ENCODE peak calls at places on chromosomes 5 and 9, in eight cellular contexts. One of them, this sample, is unnamed.

GRCh38 chr5:59528226-59528862 is 365.2 kb downstream of the PDE4D start:
- DNase-seq in fibroblast of the aortic adventitia: no peak
- DNase-seq in SJSA1: no peak
- DNase-seq in spleen: no peak
- DNase-seq in pancreas: no peak
- DNase-seq in body of pancreas: no peak
- DNase-seq in AG04450: no peak
- DNase-seq in epithelial cell of proximal tubule: no peak
- DNase-seq in this sample: no peak

GRCh38 chr5:54404568-54404967 is 50.9 kb upstream of the HSPB3 start:
- DNase-seq in fibroblast of the aortic adventitia: peak; percentile 45
- DNase-seq in SJSA1: no peak
- DNase-seq in spleen: no peak
- DNase-seq in pancreas: no peak
- DNase-seq in body of pancreas: no peak
- DNase-seq in AG04450: no peak
- DNase-seq in epithelial cell of proximal tubule: no peak
- DNase-seq in this sample: no peak

GRCh38 chr9:132014218-132014800 is 65.4 kb downstream of the MED27 start:
- DNase-seq in fibroblast of the aortic adventitia: no peak
- DNase-seq in SJSA1: no peak
- DNase-seq in spleen: no peak
- DNase-seq in pancreas: no peak
- DNase-seq in body of pancreas: no peak
- DNase-seq in AG04450: no peak
- DNase-seq in epithelial cell of proximal tubule: no peak
- DNase-seq in this sample: no peak

GRCh38 chr5:171426266-171426665 is 6.8 kb downstream of the FGF18 start:
- DNase-seq in fibroblast of the aortic adventitia: no peak
- DNase-seq in SJSA1: peak; percentile 38
- DNase-seq in spleen: peak; percentile 43
- DNase-seq in pancreas: no peak
- DNase-seq in body of pancreas: no peak
- DNase-seq in AG04450: no peak
- DNase-seq in epithelial cell of proximal tubule: no peak
- DNase-seq in this sample: no peak

GRCh38 chr9:33233659-33234335 is 6.2 kb upstream of the SPINK4 start:
- DNase-seq in fibroblast of the aortic adventitia: peak; percentile 96
- DNase-seq in SJSA1: peak; percentile 73
- DNase-seq in spleen: no peak
- DNase-seq in pancreas: peak; percentile 93
- DNase-seq in body of pancreas: peak; percentile 99
- DNase-seq in AG04450: peak; percentile 91
- DNase-seq in epithelial cell of proximal tubule: peak; percentile 89
- DNase-seq in this sample: peak; percentile 97

GRCh38 chr9:98318041-98318790 is 62.8 kb upstream of the TBC1D2 start:
- DNase-seq in fibroblast of the aortic adventitia: no peak
- DNase-seq in SJSA1: no peak
- DNase-seq in spleen: no peak
- DNase-seq in pancreas: no peak
- DNase-seq in body of pancreas: no peak
- DNase-seq in AG04450: no peak
- DNase-seq in epithelial cell of proximal tubule: no peak
- DNase-seq in this sample: no peak

GRCh38 chr9:78745996-78746395 is 449.1 kb downstream of the PSAT1 start:
- DNase-seq in fibroblast of the aortic adventitia: no peak
- DNase-seq in SJSA1: no peak
- DNase-seq in spleen: no peak
- DNase-seq in pancreas: no peak
- DNase-seq in body of pancreas: no peak
- DNase-seq in AG04450: no peak
- DNase-seq in epithelial cell of proximal tubule: no peak
- DNase-seq in this sample: no peak

GRCh38 chr9:91711755-91712591 is 238.1 kb downstream of the ROR2 start:
- DNase-seq in fibroblast of the aortic adventitia: no peak
- DNase-seq in SJSA1: no peak
- DNase-seq in spleen: peak; percentile 90
- DNase-seq in pancreas: no peak
- DNase-seq in body of pancreas: no peak
- DNase-seq in AG04450: no peak
- DNase-seq in epithelial cell of proximal tubule: no peak
- DNase-seq in this sample: no peak

GRCh38 chr9:20618361-20618799 is 3.9 kb downstream of the MLLT3 start:
- DNase-seq in fibroblast of the aortic adventitia: peak; percentile 88
- DNase-seq in SJSA1: peak; percentile 75
- DNase-seq in spleen: no peak
- DNase-seq in pancreas: peak; percentile 31
- DNase-seq in body of pancreas: peak; percentile 79
- DNase-seq in AG04450: no peak
- DNase-seq in epithelial cell of proximal tubule: no peak
- DNase-seq in this sample: peak; percentile 73

GRCh38 chr9:79053613-79054012 is 518.2 kb upstream of the TLE4 start:
- DNase-seq in fibroblast of the aortic adventitia: no peak
- DNase-seq in SJSA1: no peak
- DNase-seq in spleen: no peak
- DNase-seq in pancreas: no peak
- DNase-seq in body of pancreas: no peak
- DNase-seq in AG04450: no peak
- DNase-seq in epithelial cell of proximal tubule: no peak
- DNase-seq in this sample: no peak

GRCh38 chr9:72813544-72813943 is 139.3 kb downstream of the ALDH1A1 start:
- DNase-seq in fibroblast of the aortic adventitia: no peak
- DNase-seq in SJSA1: no peak
- DNase-seq in spleen: no peak
- DNase-seq in pancreas: no peak
- DNase-seq in body of pancreas: no peak
- DNase-seq in AG04450: no peak
- DNase-seq in epithelial cell of proximal tubule: no peak
- DNase-seq in this sample: no peak

GRCh38 chr9:137318976-137319375 is 16.9 kb upstream of the NRARP start:
- DNase-seq in fibroblast of the aortic adventitia: no peak
- DNase-seq in SJSA1: peak; percentile 46
- DNase-seq in spleen: peak; percentile 86
- DNase-seq in pancreas: peak; percentile 50
- DNase-seq in body of pancreas: peak; percentile 20
- DNase-seq in AG04450: no peak
- DNase-seq in epithelial cell of proximal tubule: no peak
- DNase-seq in this sample: no peak

GRCh38 chr5:181170237-181170830 is 22.9 kb downstream of the OR2V2 start:
- DNase-seq in fibroblast of the aortic adventitia: no peak
- DNase-seq in SJSA1: no peak
- DNase-seq in spleen: no peak
- DNase-seq in pancreas: no peak
- DNase-seq in body of pancreas: no peak
- DNase-seq in AG04450: no peak
- DNase-seq in epithelial cell of proximal tubule: no peak
- DNase-seq in this sample: peak; percentile 45

GRCh38 chr9:118882674-118883073 is 486.6 kb downstream of the BRINP1 start:
- DNase-seq in fibroblast of the aortic adventitia: no peak
- DNase-seq in SJSA1: no peak
- DNase-seq in spleen: no peak
- DNase-seq in pancreas: no peak
- DNase-seq in body of pancreas: no peak
- DNase-seq in AG04450: no peak
- DNase-seq in epithelial cell of proximal tubule: peak; percentile 13
- DNase-seq in this sample: no peak

GRCh38 chr5:87650284-87650683 is 237.6 kb upstream of the CCNH start:
- DNase-seq in fibroblast of the aortic adventitia: no peak
- DNase-seq in SJSA1: no peak
- DNase-seq in spleen: no peak
- DNase-seq in pancreas: no peak
- DNase-seq in body of pancreas: no peak
- DNase-seq in AG04450: no peak
- DNase-seq in epithelial cell of proximal tubule: no peak
- DNase-seq in this sample: no peak

DNA sequence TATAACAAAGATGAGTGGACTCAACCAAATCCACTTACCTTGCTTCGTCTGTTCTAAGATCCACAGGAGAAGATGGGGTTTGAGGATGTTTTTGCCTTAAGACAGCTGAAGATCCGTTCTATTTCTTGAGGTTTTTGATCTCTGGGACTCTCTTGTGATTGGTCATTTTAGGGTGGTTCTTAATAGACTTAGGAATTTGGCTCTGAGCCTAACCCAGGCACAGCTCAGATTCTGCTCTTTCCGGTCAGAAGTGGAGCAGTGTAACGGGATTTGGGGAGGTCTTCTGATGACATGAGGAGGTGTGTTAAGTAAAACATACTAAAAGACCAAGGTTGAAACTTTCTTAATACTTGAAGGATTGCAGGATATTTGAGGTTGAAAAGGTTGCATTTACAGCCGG is 166.9 kb downstream of the DMRT2 start:
- DNase-seq in fibroblast of the aortic adventitia: no peak
- DNase-seq in SJSA1: no peak
- DNase-seq in spleen: no peak
- DNase-seq in pancreas: no peak
- DNase-seq in body of pancreas: no peak
- DNase-seq in AG04450: no peak
- DNase-seq in epithelial cell of proximal tubule: no peak
- DNase-seq in this sample: no peak
- H3K4me3 ChIP-seq in fibroblast of the aortic adventitia: no peak overlapping the region
- H3K4me3 ChIP-seq in SJSA1: no peak overlapping the region
- H3K4me3 ChIP-seq in spleen: no peak overlapping the region
- H3K4me3 ChIP-seq in pancreas: no peak overlapping the region
- H3K4me3 ChIP-seq in body of pancreas: no peak overlapping the region
- H3K4me3 ChIP-seq in AG04450: no peak overlapping the region
- H3K4me3 ChIP-seq in epithelial cell of proximal tubule: no peak overlapping the region
- H3K4me3 ChIP-seq in this sample: no peak overlapping the region

GRCh38 chr9:88992556-88992955 is 1.3 kb downstream of the S1PR3 start:
- DNase-seq in fibroblast of the aortic adventitia: peak; percentile 39
- DNase-seq in SJSA1: no peak
- DNase-seq in spleen: no peak
- DNase-seq in pancreas: no peak
- DNase-seq in body of pancreas: no peak
- DNase-seq in AG04450: no peak
- DNase-seq in epithelial cell of proximal tubule: no peak
- DNase-seq in this sample: no peak
- H3K4me3 ChIP-seq in fibroblast of the aortic adventitia: peak overlapping the region; percentile 91
- H3K4me3 ChIP-seq in SJSA1: peak overlapping the region; percentile 88
- H3K4me3 ChIP-seq in spleen: peak overlapping the region; percentile 57
- H3K4me3 ChIP-seq in pancreas: peak overlapping the region; percentile 81
- H3K4me3 ChIP-seq in body of pancreas: no peak overlapping the region
- H3K4me3 ChIP-seq in AG04450: peak overlapping the region; percentile 91
- H3K4me3 ChIP-seq in epithelial cell of proximal tubule: no peak overlapping the region
- H3K4me3 ChIP-seq in this sample: no peak overlapping the region

GRCh38 chr9:134338394-134339182 is 12.3 kb downstream of the RXRA start:
- DNase-seq in fibroblast of the aortic adventitia: no peak
- DNase-seq in SJSA1: no peak
- DNase-seq in spleen: no peak
- DNase-seq in pancreas: peak; percentile 71
- DNase-seq in body of pancreas: peak; percentile 74
- DNase-seq in AG04450: no peak
- DNase-seq in epithelial cell of proximal tubule: no peak
- DNase-seq in this sample: no peak
- H3K4me3 ChIP-seq in fibroblast of the aortic adventitia: no peak overlapping the region
- H3K4me3 ChIP-seq in SJSA1: no peak overlapping the region
- H3K4me3 ChIP-seq in spleen: no peak overlapping the region
- H3K4me3 ChIP-seq in pancreas: no peak overlapping the region
- H3K4me3 ChIP-seq in body of pancreas: no peak overlapping the region
- H3K4me3 ChIP-seq in AG04450: no peak overlapping the region
- H3K4me3 ChIP-seq in epithelial cell of proximal tubule: no peak overlapping the region
- H3K4me3 ChIP-seq in this sample: no peak overlapping the region

GRCh38 chr5:149641600-149641999 is 60.3 kb downstream of the ARHGEF37 start:
- DNase-seq in fibroblast of the aortic adventitia: no peak
- DNase-seq in SJSA1: no peak
- DNase-seq in spleen: no peak
- DNase-seq in pancreas: no peak
- DNase-seq in body of pancreas: no peak
- DNase-seq in AG04450: no peak
- DNase-seq in epithelial cell of proximal tubule: no peak
- DNase-seq in this sample: no peak

GRCh38 chr5:149641000-149641576 is 59.8 kb downstream of the ARHGEF37 start:
- DNase-seq in fibroblast of the aortic adventitia: peak; percentile 32
- DNase-seq in SJSA1: no peak
- DNase-seq in spleen: no peak
- DNase-seq in pancreas: no peak
- DNase-seq in body of pancreas: peak; percentile 26
- DNase-seq in AG04450: no peak
- DNase-seq in epithelial cell of proximal tubule: peak; percentile 62
- DNase-seq in this sample: peak; percentile 85

GRCh38 chr5:149638546-149639241 is 57.4 kb downstream of the ARHGEF37 start:
- DNase-seq in fibroblast of the aortic adventitia: no peak
- DNase-seq in SJSA1: no peak
- DNase-seq in spleen: no peak
- DNase-seq in pancreas: no peak
- DNase-seq in body of pancreas: no peak
- DNase-seq in AG04450: no peak
- DNase-seq in epithelial cell of proximal tubule: no peak
- DNase-seq in this sample: no peak

GRCh38 chr5:149639718-149640117 is 58.4 kb downstream of the ARHGEF37 start:
- DNase-seq in fibroblast of the aortic adventitia: no peak
- DNase-seq in SJSA1: no peak
- DNase-seq in spleen: no peak
- DNase-seq in pancreas: no peak
- DNase-seq in body of pancreas: no peak
- DNase-seq in AG04450: no peak
- DNase-seq in epithelial cell of proximal tubule: no peak
- DNase-seq in this sample: no peak

GRCh38 chr5:149640350-149640999 is 59.2 kb downstream of the ARHGEF37 start:
- DNase-seq in fibroblast of the aortic adventitia: no peak
- DNase-seq in SJSA1: no peak
- DNase-seq in spleen: no peak
- DNase-seq in pancreas: no peak
- DNase-seq in body of pancreas: no peak
- DNase-seq in AG04450: no peak
- DNase-seq in epithelial cell of proximal tubule: no peak
- DNase-seq in this sample: no peak
- H3K4me3 ChIP-seq in fibroblast of the aortic adventitia: no peak overlapping the region
- H3K4me3 ChIP-seq in SJSA1: no peak overlapping the region
- H3K4me3 ChIP-seq in spleen: no peak overlapping the region
- H3K4me3 ChIP-seq in pancreas: no peak overlapping the region
- H3K4me3 ChIP-seq in body of pancreas: no peak overlapping the region
- H3K4me3 ChIP-seq in AG04450: no peak overlapping the region
- H3K4me3 ChIP-seq in epithelial cell of proximal tubule: peak overlapping the region; percentile 52
- H3K4me3 ChIP-seq in this sample: peak overlapping the region; percentile 16

GRCh38 chr9:34957492-34958410 is at the start of gene PHF24:
- DNase-seq in fibroblast of the aortic adventitia: no peak
- DNase-seq in SJSA1: no peak
- DNase-seq in spleen: peak; percentile 81
- DNase-seq in pancreas: no peak
- DNase-seq in body of pancreas: no peak
- DNase-seq in AG04450: no peak
- DNase-seq in epithelial cell of proximal tubule: no peak
- DNase-seq in this sample: no peak
- H3K4me3 ChIP-seq in fibroblast of the aortic adventitia: peak within 1 kb of the TSS; percentile 13
- H3K4me3 ChIP-seq in SJSA1: no peak within 1 kb of the TSS
- H3K4me3 ChIP-seq in spleen: peak within 1 kb of the TSS; percentile 47
- H3K4me3 ChIP-seq in pancreas: peak within 1 kb of the TSS; percentile 46
- H3K4me3 ChIP-seq in body of pancreas: no peak within 1 kb of the TSS
- H3K4me3 ChIP-seq in AG04450: peak within 1 kb of the TSS; percentile 25
- H3K4me3 ChIP-seq in epithelial cell of proximal tubule: peak within 1 kb of the TSS; percentile 21
- H3K4me3 ChIP-seq in this sample: peak within 1 kb of the TSS; percentile 20

GRCh38 chr5:113081881-113082546 is 105.4 kb downstream of the DCP2 start:
- DNase-seq in fibroblast of the aortic adventitia: peak; percentile 94
- DNase-seq in SJSA1: no peak
- DNase-seq in spleen: no peak
- DNase-seq in pancreas: no peak
- DNase-seq in body of pancreas: no peak
- DNase-seq in AG04450: peak; percentile 23
- DNase-seq in epithelial cell of proximal tubule: peak; percentile 96
- DNase-seq in this sample: no peak
- H3K4me3 ChIP-seq in fibroblast of the aortic adventitia: no peak overlapping the region
- H3K4me3 ChIP-seq in SJSA1: no peak overlapping the region
- H3K4me3 ChIP-seq in spleen: no peak overlapping the region
- H3K4me3 ChIP-seq in pancreas: no peak overlapping the region
- H3K4me3 ChIP-seq in body of pancreas: no peak overlapping the region
- H3K4me3 ChIP-seq in AG04450: no peak overlapping the region
- H3K4me3 ChIP-seq in epithelial cell of proximal tubule: peak overlapping the region; percentile 17
- H3K4me3 ChIP-seq in this sample: no peak overlapping the region

This sample was measured in colonic mucosa.